ENCODE peak calls at places on chromosomes 16 and 17, in six cellular contexts. W, U, H, K, J and Q are unnamed samples.

GRCh38 chr17:17783121-17783824 is 53.5 kb downstream of the SREBF1 start:
- DNase-seq in W (peak), U (no peak), H (peak), K (peak), J (peak), Q (no peak)

GRCh38 chr16:69859105-69859969 is 91.8 kb upstream of the CLEC18A start:
- DNase-seq in W (peak), U (no peak), H (no peak), K (peak), J (no peak), Q (peak)

GRCh38 chr17:31321481-31321880 is at the start of gene EVI2A:
- DNase-seq in W (peak), U (peak), H (peak), K (no peak), J (peak), Q (peak)

GRCh38 chr16:86191663-86192062 is 292.7 kb downstream of the IRF8 start:
- DNase-seq in W (no peak), U (no peak), H (no peak), K (no peak), J (no peak), Q (no peak)

GRCh38 chr17:76345377-76345945 is 8.3 kb downstream of the PRPSAP1 start:
- DNase-seq in W (no peak), U (no peak), H (no peak), K (no peak), J (no peak), Q (no peak)

GRCh38 chr16:89308391-89309333 is 91.2 kb downstream of the ZNF778 start:
- DNase-seq in W (no peak), U (no peak), H (no peak), K (no peak), J (no peak), Q (no peak)

GRCh38 chr17:59706900-59707181 is 389 bp downstream of the PTRH2 start:
- DNase-seq in W (no peak), U (no peak), H (no peak), K (no peak), J (no peak), Q (no peak)

GRCh38 chr17:77821114-77821513 is 137.4 kb upstream of the TNRC6C start:
- DNase-seq in W (no peak), U (no peak), H (no peak), K (no peak), J (no peak), Q (no peak)

GRCh38 chr17:7045492-7046126 is 1.7 kb upstream of the SLC16A11 start:
- DNase-seq in W (peak), U (peak), H (peak), K (no peak), J (no peak), Q (no peak)

GRCh38 chr16:55370762-55371482 is 46.9 kb downstream of the IRX6 start:
- DNase-seq in W (peak), U (no peak), H (peak), K (peak), J (peak), Q (peak)

GRCh38 chr16:85898521-85899442 is at the start of gene IRF8:
- DNase-seq in W (no peak), U (no peak), H (peak), K (peak), J (peak), Q (no peak)

GRCh38 chr17:10772425-10773380 is 31.2 kb downstream of the TMEM238L start:
- DNase-seq in W (no peak), U (no peak), H (no peak), K (no peak), J (no peak), Q (no peak)

GRCh38 chr16:47565454-47565853 is 104.3 kb downstream of the PHKB start:
- DNase-seq in W (peak), U (peak), H (peak), K (peak), J (peak), Q (no peak)

GRCh38 chr17:44219636-44220210 is at the start of gene UBTF:
- DNase-seq in W (peak), U (no peak), H (peak), K (peak), J (peak), Q (peak)

GRCh38 chr17:69478916-69479315 is 64.4 kb downstream of the MAP2K6 start:
- DNase-seq in W (no peak), U (no peak), H (no peak), K (no peak), J (no peak), Q (no peak)

GRCh38 chr17:44424828-44425463 is 35.5 kb upstream of the ITGA2B start:
- DNase-seq in W (no peak), U (no peak), H (no peak), K (no peak), J (no peak), Q (no peak)

GRCh38 chr17:956905-957304 is 22.7 kb downstream of the NXN start:
- DNase-seq in W (peak), U (peak), H (peak), K (no peak), J (no peak), Q (no peak)

GRCh38 chr17:78000351-78000750 is 41.8 kb downstream of the TNRC6C start:
- DNase-seq in W (no peak), U (no peak), H (peak), K (no peak), J (no peak), Q (no peak)

GRCh38 chr17:3740611-3741073 is 16.9 kb downstream of the HASPIN start:
- DNase-seq in W (no peak), U (no peak), H (no peak), K (no peak), J (peak), Q (no peak)

GRCh38 chr17:2950846-2951245 is 112.6 kb downstream of the OR1D5 start:
- DNase-seq in W (no peak), U (no peak), H (no peak), K (no peak), J (no peak), Q (no peak)

GRCh38 chr17:68424861-68425260 is 32.4 kb downstream of the WIPI1 start:
- DNase-seq in W (peak), U (no peak), H (no peak), K (no peak), J (peak), Q (peak)

GRCh38 chr17:82490512-82491195 is 28.9 kb upstream of the FOXK2 start:
- DNase-seq in W (no peak), U (no peak), H (no peak), K (no peak), J (no peak), Q (no peak)

GRCh38 chr17:67841992-67842391 is 16.7 kb downstream of the BPTF start:
- DNase-seq in W (no peak), U (no peak), H (no peak), K (no peak), J (no peak), Q (no peak)

GRCh38 chr17:76005263-76006149 is 4.9 kb downstream of the CDK3 start:
- DNase-seq in W (peak), U (no peak), H (peak), K (peak), J (peak), Q (peak)

GRCh38 chr16:4846503-4846900 is 586 bp downstream of the GLYR1 start:
- DNase-seq in W (peak), U (no peak), H (peak), K (peak), J (peak), Q (peak)

GRCh38 chr17:4204676-4205075 is 59.1 kb downstream of the ANKFY1 start:
- DNase-seq in W (no peak), U (no peak), H (peak), K (peak), J (no peak), Q (no peak)

GRCh38 chr17:79137015-79137770 is 62.6 kb downstream of the ENGASE start:
- DNase-seq in W (no peak), U (no peak), H (no peak), K (no peak), J (no peak), Q (no peak)

GRCh38 chr17:67068999-67069398 is 24.6 kb downstream of the CACNG1 start:
- DNase-seq in W (no peak), U (no peak), H (no peak), K (no peak), J (no peak), Q (no peak)